ENCODE peak calls at places on chromosomes 1 and 21, in nine cellular contexts. S, J, D, I, M, L, A, G and R are unnamed samples.

GRCh38 chr1:40783001-40783905 is at the start of gene KCNQ4:
- DNase-seq in S (no peak), J (peak), D (peak), I (no peak), M (peak), L (no peak), A (peak), G (peak), R (no peak)

GRCh38 chr1:155170101-155170785 is 2.9 kb downstream of the KRTCAP2 start:
- DNase-seq in S (no peak), J (no peak), D (no peak), I (no peak), M (no peak), L (no peak), A (no peak), G (no peak), R (no peak)

GRCh38 chr1:183810172-183810571 is 5.3 kb downstream of the RGL1 start:
- DNase-seq in S (no peak), J (no peak), D (peak), I (no peak), M (no peak), L (peak), A (no peak), G (no peak), R (no peak)

GRCh38 chr1:63487336-63488065 is 35.5 kb downstream of the ITGB3BP start:
- DNase-seq in S (no peak), J (no peak), D (no peak), I (no peak), M (no peak), L (no peak), A (no peak), G (no peak), R (no peak)

GRCh38 chr1:174837386-174837785 is 162.4 kb upstream of the CACYBP start:
- DNase-seq in S (no peak), J (no peak), D (no peak), I (no peak), M (no peak), L (no peak), A (no peak), G (no peak), R (no peak)

GRCh38 chr1:30740952-30741894 is 16.4 kb downstream of the LAPTM5 start:
- DNase-seq in S (no peak), J (no peak), D (no peak), I (no peak), M (no peak), L (no peak), A (no peak), G (no peak), R (no peak)

GRCh38 chr1:176691251-176692228 is 228.6 kb downstream of the PAPPA2 start:
- DNase-seq in S (peak), J (peak), D (peak), I (no peak), M (peak), L (peak), A (no peak), G (no peak), R (peak)

GRCh38 chr1:119771016-119771415 is 2.3 kb upstream of the HMGCS2 start:
- DNase-seq in S (no peak), J (no peak), D (no peak), I (peak), M (no peak), L (no peak), A (no peak), G (no peak), R (no peak)

GRCh38 chr1:42684139-42684538 is 1.9 kb downstream of the YBX1 start:
- DNase-seq in S (no peak), J (no peak), D (no peak), I (no peak), M (no peak), L (no peak), A (no peak), G (no peak), R (peak)

GRCh38 chr21:36738489-36739126 is 39.7 kb downstream of the SIM2 start:
- DNase-seq in S (no peak), J (no peak), D (no peak), I (no peak), M (peak), L (no peak), A (no peak), G (peak), R (no peak)

DNA sequence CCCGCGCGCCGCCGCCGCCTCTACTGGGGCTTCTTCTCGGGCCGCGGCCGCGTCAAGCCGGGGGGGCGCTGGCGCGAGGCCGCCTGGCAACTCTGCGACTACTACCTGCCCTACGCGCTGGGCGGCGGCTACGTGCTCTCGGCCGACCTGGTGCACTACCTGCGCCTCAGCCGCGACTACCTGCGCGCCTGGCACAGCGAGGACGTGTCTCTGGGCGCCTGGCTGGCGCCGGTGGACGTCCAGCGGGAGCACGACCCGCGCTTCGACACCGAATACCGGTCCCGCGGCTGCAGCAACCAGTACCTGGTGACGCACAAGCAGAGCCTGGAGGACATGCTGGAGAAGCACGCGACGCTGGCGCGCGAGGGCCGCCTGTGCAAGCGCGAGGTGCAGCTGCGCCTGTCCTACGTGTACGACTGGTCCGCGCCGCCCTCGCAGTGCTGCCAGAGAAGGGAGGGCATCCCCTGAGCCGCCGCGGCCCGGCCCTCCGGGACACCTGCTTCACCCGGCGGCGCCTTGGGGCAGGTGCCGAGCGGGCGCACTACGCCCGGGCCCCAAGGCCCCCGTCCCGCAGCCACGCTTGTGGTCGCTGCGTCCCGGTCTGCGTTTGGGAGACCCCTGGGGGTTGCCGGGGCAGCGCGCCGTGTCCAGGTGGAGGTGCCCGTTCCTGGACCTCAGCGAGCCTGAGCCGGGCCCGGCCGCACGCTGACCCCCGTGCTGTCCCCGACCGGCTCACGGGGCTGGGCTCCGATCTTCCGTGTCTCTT is 947 bp downstream of the B3GALT6 start:
- DNase-seq in S (no peak), J (no peak), D (no peak), I (no peak), M (no peak), L (no peak), A (peak), G (no peak), R (no peak)
- H3K4me3 ChIP-seq in S (peak), J (peak), D (peak), I (peak), M (peak), L (no peak), A (peak), G (peak), R (peak)

DNA sequence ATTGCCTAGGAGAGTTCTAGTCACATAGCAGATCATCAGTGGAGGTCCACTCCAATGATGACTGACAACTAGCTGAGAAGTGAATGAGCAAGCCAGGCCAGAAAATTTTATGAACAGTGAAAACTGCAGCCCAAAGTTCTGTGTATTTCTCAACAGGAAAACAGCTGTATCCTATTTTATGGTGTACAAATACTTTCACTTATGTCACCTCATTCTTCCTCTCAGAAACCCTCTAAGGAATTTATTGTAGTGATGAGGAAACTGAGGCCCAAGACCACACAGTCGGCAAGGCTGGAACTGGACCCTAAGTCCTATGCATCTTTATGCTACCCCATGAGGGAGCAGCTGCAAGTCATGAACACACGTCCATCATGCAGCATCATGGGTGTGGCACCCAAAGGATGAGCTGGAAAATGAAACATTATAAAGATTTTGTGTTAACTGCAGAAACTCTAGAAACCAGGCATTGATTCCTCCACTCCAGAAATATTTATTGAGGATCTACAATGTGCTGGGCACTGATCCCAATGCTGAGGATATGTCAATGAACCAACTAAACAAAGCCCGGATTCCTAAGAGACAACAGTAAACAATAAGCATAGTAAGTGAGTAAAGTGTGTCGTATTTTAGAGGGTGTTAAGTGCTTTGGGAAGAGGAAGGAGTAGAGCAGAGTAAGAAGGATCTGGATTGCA is 99.5 kb upstream of the DUSP10 start:
- DNase-seq in S (no peak), J (no peak), D (no peak), I (no peak), M (no peak), L (no peak), A (no peak), G (no peak), R (no peak)
- TF ChIP-seq EP300 in S (no peak), J (no peak), D (no peak), I (no peak), M (no peak), L (no peak), A (no peak), G (no peak), R (no peak)

GRCh38 chr1:234969630-234970370 is 158.8 kb downstream of the TOMM20 start:
- DNase-seq in S (no peak), J (peak), D (no peak), I (no peak), M (peak), L (no peak), A (peak), G (peak), R (no peak)

GRCh38 chr1:234970371-234970730 is 158.3 kb downstream of the TOMM20 start:
- DNase-seq in S (no peak), J (no peak), D (no peak), I (no peak), M (peak), L (no peak), A (no peak), G (no peak), R (no peak)

GRCh38 chr1:234972411-234973191 is 156.0 kb downstream of the TOMM20 start:
- DNase-seq in S (no peak), J (no peak), D (no peak), I (no peak), M (peak), L (no peak), A (no peak), G (no peak), R (no peak)

GRCh38 chr1:234971586-234972297 is 156.9 kb downstream of the TOMM20 start:
- DNase-seq in S (no peak), J (no peak), D (no peak), I (no peak), M (no peak), L (peak), A (no peak), G (no peak), R (no peak)

GRCh38 chr1:234970731-234971476 is 157.7 kb downstream of the TOMM20 start:
- DNase-seq in S (no peak), J (peak), D (peak), I (no peak), M (peak), L (no peak), A (peak), G (peak), R (peak)
- H3K4me3 ChIP-seq in S (no peak), J (no peak), D (no peak), I (peak), M (peak), L (no peak), A (no peak), G (no peak), R (no peak)

DNA sequence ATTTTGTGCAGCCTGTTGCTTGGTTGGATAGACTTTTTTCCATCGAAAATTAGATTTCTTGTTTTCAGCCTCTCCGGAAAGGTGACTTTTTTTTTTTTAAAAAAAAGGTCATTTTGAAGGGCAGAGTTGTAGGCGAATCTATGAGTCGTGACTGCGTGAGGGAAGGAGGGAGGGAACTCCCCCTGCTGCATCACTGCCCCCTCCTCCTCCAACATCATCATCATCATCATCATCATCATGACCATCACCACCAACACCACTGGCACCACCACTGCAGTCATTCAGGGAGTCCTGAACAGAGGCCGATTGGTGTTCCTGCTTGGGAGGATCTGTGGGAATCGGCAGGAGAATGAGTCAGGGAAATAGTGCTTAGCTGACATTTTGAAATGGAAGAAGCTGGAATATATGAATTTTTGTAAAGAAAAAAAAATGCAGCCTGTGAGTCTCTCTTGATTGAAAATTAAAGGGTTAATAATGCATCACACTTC is 1.2 kb downstream of the ATP1B1 start:
- DNase-seq in S (no peak), J (no peak), D (no peak), I (no peak), M (no peak), L (no peak), A (peak), G (no peak), R (peak)
- TF ChIP-seq EP300 in S (no peak), J (no peak), D (no peak), I (no peak), M (no peak), L (no peak), A (no peak), G (no peak), R (no peak)

GRCh38 chr21:29300547-29301138 is 1.9 kb downstream of the BACH1 start:
- DNase-seq in S (no peak), J (no peak), D (no peak), I (no peak), M (no peak), L (peak), A (no peak), G (no peak), R (no peak)
- H3K4me3 ChIP-seq in S (peak), J (peak), D (peak), I (peak), M (peak), L (peak), A (peak), G (peak), R (peak)